ENCODE peak calls at places on chromosomes 5 and 9, in eight cellular contexts. One of them, this sample, is unnamed. For H3K36me3 and H3K4me1, the result is how much of the 10 kb centered on the place peaks cover.

GRCh38 chr5:60722416-60722815 is 22.4 kb upstream of the DEPDC1B start:
- DNase-seq in esophagus muscularis mucosa: no peak
- DNase-seq in SK-N-SH: no peak
- DNase-seq in sigmoid colon: no peak
- DNase-seq in H1: no peak
- DNase-seq in suprapubic skin: no peak
- DNase-seq in tibial nerve: no peak
- DNase-seq in K562: no peak
- DNase-seq in this sample: no peak

GRCh38 chr9:85741112-85741874 is 461 bp downstream of the AGTPBP1 start:
- DNase-seq in tibial nerve: peak
- DNase-seq in suprapubic skin: peak
- DNase-seq in H1: no peak
- DNase-seq in sigmoid colon: peak
- DNase-seq in K562: peak
- DNase-seq in esophagus muscularis mucosa: no peak
- DNase-seq in SK-N-SH: peak
- DNase-seq in this sample: no peak

GRCh38 chr5:80834710-80835109 is 125.5 kb upstream of the RASGRF2 start:
- DNase-seq in suprapubic skin: no peak
- DNase-seq in K562: no peak
- DNase-seq in H1: no peak
- DNase-seq in esophagus muscularis mucosa: no peak
- DNase-seq in tibial nerve: no peak
- DNase-seq in SK-N-SH: no peak
- DNase-seq in sigmoid colon: no peak
- DNase-seq in this sample: no peak

GRCh38 chr5:16505904-16506303 is 40.3 kb upstream of the ZNF622 start:
- DNase-seq in H1: no peak
- DNase-seq in SK-N-SH: no peak
- DNase-seq in sigmoid colon: no peak
- DNase-seq in tibial nerve: no peak
- DNase-seq in suprapubic skin: no peak
- DNase-seq in K562: no peak
- DNase-seq in esophagus muscularis mucosa: no peak
- DNase-seq in this sample: no peak

GRCh38 chr9:17571825-17572224 is 7.0 kb upstream of the SH3GL2 start:
- DNase-seq in sigmoid colon: no peak
- DNase-seq in esophagus muscularis mucosa: no peak
- DNase-seq in tibial nerve: no peak
- DNase-seq in SK-N-SH: no peak
- DNase-seq in suprapubic skin: no peak
- DNase-seq in K562: no peak
- DNase-seq in H1: no peak
- DNase-seq in this sample: no peak

GRCh38 chr5:41875121-41875520 is 4.9 kb upstream of the OXCT1 start:
- DNase-seq in esophagus muscularis mucosa: no peak
- DNase-seq in tibial nerve: no peak
- DNase-seq in sigmoid colon: no peak
- DNase-seq in SK-N-SH: no peak
- DNase-seq in suprapubic skin: no peak
- DNase-seq in K562: no peak
- DNase-seq in H1: no peak
- DNase-seq in this sample: no peak

GRCh38 chr5:132176987-132177386 is 50.7 kb downstream of the P4HA2 start:
- DNase-seq in suprapubic skin: no peak
- DNase-seq in sigmoid colon: no peak
- DNase-seq in tibial nerve: no peak
- DNase-seq in esophagus muscularis mucosa: no peak
- DNase-seq in SK-N-SH: no peak
- DNase-seq in K562: no peak
- DNase-seq in H1: no peak
- DNase-seq in this sample: no peak

GRCh38 chr5:21807953-21808352 is 1045.2 kb downstream of the CDH12 start:
- DNase-seq in H1: no peak
- DNase-seq in suprapubic skin: no peak
- DNase-seq in esophagus muscularis mucosa: no peak
- DNase-seq in tibial nerve: no peak
- DNase-seq in sigmoid colon: no peak
- DNase-seq in K562: no peak
- DNase-seq in SK-N-SH: no peak
- DNase-seq in this sample: no peak

GRCh38 chr5:41790038-41790776 is 80.0 kb downstream of the OXCT1 start:
- DNase-seq in SK-N-SH: peak
- DNase-seq in K562: no peak
- DNase-seq in tibial nerve: no peak
- DNase-seq in sigmoid colon: no peak
- DNase-seq in H1: no peak
- DNase-seq in suprapubic skin: no peak
- DNase-seq in esophagus muscularis mucosa: no peak
- DNase-seq in this sample: no peak

GRCh38 chr5:179766021-179766725 is 27.6 kb upstream of the LTC4S start:
- DNase-seq in suprapubic skin: no peak
- DNase-seq in tibial nerve: no peak
- DNase-seq in SK-N-SH: peak
- DNase-seq in sigmoid colon: no peak
- DNase-seq in H1: no peak
- DNase-seq in esophagus muscularis mucosa: no peak
- DNase-seq in K562: peak
- DNase-seq in this sample: no peak

GRCh38 chr9:89791754-89792153 is 186.9 kb downstream of the GADD45G start:
- DNase-seq in suprapubic skin: peak
- DNase-seq in K562: no peak
- DNase-seq in esophagus muscularis mucosa: no peak
- DNase-seq in tibial nerve: no peak
- DNase-seq in sigmoid colon: no peak
- DNase-seq in SK-N-SH: no peak
- DNase-seq in H1: no peak
- DNase-seq in this sample: no peak

GRCh38 chr9:33852216-33852826 is 35.4 kb downstream of the UBE2R2 start:
- DNase-seq in suprapubic skin: peak
- DNase-seq in esophagus muscularis mucosa: no peak
- DNase-seq in K562: no peak
- DNase-seq in sigmoid colon: peak
- DNase-seq in H1: peak
- DNase-seq in tibial nerve: peak
- DNase-seq in SK-N-SH: peak
- DNase-seq in this sample: no peak

GRCh38 chr5:147750065-147750464 is 32.5 kb downstream of the JAKMIP2 start:
- DNase-seq in tibial nerve: no peak
- DNase-seq in SK-N-SH: no peak
- DNase-seq in K562: no peak
- DNase-seq in esophagus muscularis mucosa: no peak
- DNase-seq in suprapubic skin: no peak
- DNase-seq in sigmoid colon: no peak
- DNase-seq in H1: peak
- DNase-seq in this sample: no peak

GRCh38 chr9:89603629-89604462 is 966 bp upstream of the GADD45G start:
- DNase-seq in esophagus muscularis mucosa: no peak
- DNase-seq in suprapubic skin: peak
- DNase-seq in SK-N-SH: peak
- DNase-seq in K562: peak
- DNase-seq in tibial nerve: peak
- DNase-seq in H1: peak
- DNase-seq in sigmoid colon: peak
- DNase-seq in this sample: peak

GRCh38 chr5:140635291-140636257 is 2.6 kb upstream of the CD14 start:
- DNase-seq in H1: no peak
- DNase-seq in SK-N-SH: no peak
- DNase-seq in K562: no peak
- DNase-seq in suprapubic skin: no peak
- DNase-seq in tibial nerve: no peak
- DNase-seq in esophagus muscularis mucosa: no peak
- DNase-seq in sigmoid colon: no peak
- DNase-seq in this sample: no peak

GRCh38 chr5:178247481-178248456 is 15.2 kb upstream of the PHYKPL start:
- DNase-seq in K562: no peak
- DNase-seq in tibial nerve: no peak
- DNase-seq in SK-N-SH: peak
- DNase-seq in suprapubic skin: no peak
- DNase-seq in sigmoid colon: no peak
- DNase-seq in esophagus muscularis mucosa: no peak
- DNase-seq in H1: no peak
- DNase-seq in this sample: no peak

GRCh38 chr9:129367287-129367686 is 189.2 kb upstream of the IER5L start:
- DNase-seq in tibial nerve: no peak
- DNase-seq in esophagus muscularis mucosa: no peak
- DNase-seq in H1: no peak
- DNase-seq in SK-N-SH: no peak
- DNase-seq in sigmoid colon: no peak
- DNase-seq in suprapubic skin: peak
- DNase-seq in K562: no peak
- DNase-seq in this sample: no peak

DNA sequence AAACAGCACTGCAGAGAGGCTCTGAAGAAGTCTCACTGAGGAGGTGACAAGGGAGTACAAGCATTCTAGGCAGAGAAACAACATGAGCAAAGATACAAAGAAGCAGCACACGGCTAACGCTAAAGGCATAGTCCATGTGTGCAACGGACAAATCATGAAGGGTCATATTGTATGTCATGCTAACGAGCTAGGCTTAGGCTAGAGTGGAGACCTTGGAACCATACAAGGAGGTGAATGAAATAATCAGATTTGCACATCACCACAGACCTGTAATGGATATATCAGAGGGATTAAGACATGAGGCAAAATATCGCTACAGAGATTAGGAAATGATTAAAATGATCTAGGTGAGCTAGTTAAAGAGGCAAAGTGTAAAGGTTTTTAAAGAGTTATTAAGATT is 145.6 kb downstream of the NFIB start:
- DNase-seq in tibial nerve: no peak
- DNase-seq in SK-N-SH: no peak
- DNase-seq in H1: no peak
- DNase-seq in esophagus muscularis mucosa: no peak
- DNase-seq in sigmoid colon: no peak
- DNase-seq in K562: no peak
- DNase-seq in suprapubic skin: no peak
- DNase-seq in this sample: no peak
- TF ChIP-seq EP300 in tibial nerve: no peak
- TF ChIP-seq EP300 in SK-N-SH: no peak
- TF ChIP-seq EP300 in H1: no peak
- TF ChIP-seq EP300 in esophagus muscularis mucosa: no peak
- TF ChIP-seq EP300 in sigmoid colon: no peak
- TF ChIP-seq EP300 in K562: no peak
- TF ChIP-seq EP300 in suprapubic skin: no peak
- TF ChIP-seq EP300 in this sample: no peak

GRCh38 chr5:87385794-87386193 is 26.9 kb downstream of the CCNH start:
- DNase-seq in SK-N-SH: no peak
- DNase-seq in K562: no peak
- DNase-seq in H1: no peak
- DNase-seq in tibial nerve: no peak
- DNase-seq in esophagus muscularis mucosa: no peak
- DNase-seq in suprapubic skin: no peak
- DNase-seq in sigmoid colon: no peak
- DNase-seq in this sample: no peak

GRCh38 chr5:87382224-87382623 is 30.5 kb downstream of the CCNH start:
- DNase-seq in tibial nerve: no peak
- DNase-seq in SK-N-SH: no peak
- DNase-seq in esophagus muscularis mucosa: no peak
- DNase-seq in H1: no peak
- DNase-seq in sigmoid colon: no peak
- DNase-seq in K562: no peak
- DNase-seq in suprapubic skin: no peak
- DNase-seq in this sample: no peak

GRCh38 chr5:87388129-87388528 is 24.6 kb downstream of the CCNH start:
- DNase-seq in sigmoid colon: no peak
- DNase-seq in K562: no peak
- DNase-seq in H1: no peak
- DNase-seq in esophagus muscularis mucosa: no peak
- DNase-seq in tibial nerve: no peak
- DNase-seq in SK-N-SH: no peak
- DNase-seq in suprapubic skin: no peak
- DNase-seq in this sample: no peak

DNA sequence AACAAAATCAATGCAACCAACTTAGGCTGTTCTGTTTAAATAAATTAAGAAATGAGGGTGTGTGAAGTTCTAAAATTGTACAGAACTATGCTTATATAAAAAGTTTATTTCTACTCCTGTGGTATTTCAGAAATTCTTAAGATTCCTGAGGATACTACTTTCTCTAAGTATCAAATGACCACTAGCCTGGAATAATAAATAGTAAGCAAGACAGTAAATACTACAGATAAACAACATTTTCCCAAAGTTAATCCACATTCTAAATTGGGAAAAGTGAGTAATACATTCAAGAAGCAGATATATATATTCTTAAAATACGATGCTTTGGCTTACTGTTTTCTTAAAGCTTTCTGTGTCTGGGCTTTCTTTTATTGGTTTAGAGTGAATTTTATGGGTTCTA is 29.5 kb downstream of the CCNH start:
- DNase-seq in SK-N-SH: no peak
- DNase-seq in sigmoid colon: no peak
- DNase-seq in tibial nerve: no peak
- DNase-seq in K562: no peak
- DNase-seq in suprapubic skin: no peak
- DNase-seq in H1: no peak
- DNase-seq in esophagus muscularis mucosa: no peak
- DNase-seq in this sample: no peak
- H3K36me3 ChIP-seq in SK-N-SH: half or more
- H3K36me3 ChIP-seq in sigmoid colon: under half
- H3K36me3 ChIP-seq in tibial nerve: under half
- H3K36me3 ChIP-seq in K562: half or more
- H3K36me3 ChIP-seq in suprapubic skin: half or more
- H3K36me3 ChIP-seq in H1: under half
- H3K36me3 ChIP-seq in esophagus muscularis mucosa: half or more
- H3K36me3 ChIP-seq in this sample: under half

GRCh38 chr5:50967388-50968039 is 301.1 kb downstream of the PARP8 start:
- DNase-seq in H1: no peak
- DNase-seq in K562: no peak
- DNase-seq in sigmoid colon: no peak
- DNase-seq in suprapubic skin: no peak
- DNase-seq in tibial nerve: no peak
- DNase-seq in SK-N-SH: peak
- DNase-seq in esophagus muscularis mucosa: no peak
- DNase-seq in this sample: no peak
- H3K4me1 ChIP-seq in H1: under half
- H3K4me1 ChIP-seq in K562: under half
- H3K4me1 ChIP-seq in sigmoid colon: under half
- H3K4me1 ChIP-seq in suprapubic skin: half or more
- H3K4me1 ChIP-seq in tibial nerve: under half
- H3K4me1 ChIP-seq in SK-N-SH: under half
- H3K4me1 ChIP-seq in esophagus muscularis mucosa: half or more
- H3K4me1 ChIP-seq in this sample: under half

GRCh38 chr5:118952992-118953651 is 35.2 kb downstream of the DTWD2 start:
- DNase-seq in K562: no peak
- DNase-seq in esophagus muscularis mucosa: no peak
- DNase-seq in SK-N-SH: no peak
- DNase-seq in sigmoid colon: no peak
- DNase-seq in H1: peak
- DNase-seq in tibial nerve: no peak
- DNase-seq in suprapubic skin: no peak
- DNase-seq in this sample: no peak

GRCh38 chr5:118960557-118960956 is 27.8 kb downstream of the DTWD2 start:
- DNase-seq in tibial nerve: no peak
- DNase-seq in suprapubic skin: no peak
- DNase-seq in SK-N-SH: no peak
- DNase-seq in esophagus muscularis mucosa: no peak
- DNase-seq in K562: no peak
- DNase-seq in sigmoid colon: no peak
- DNase-seq in H1: no peak
- DNase-seq in this sample: no peak

GRCh38 chr5:118953652-118954005 is 34.7 kb downstream of the DTWD2 start:
- DNase-seq in sigmoid colon: no peak
- DNase-seq in K562: no peak
- DNase-seq in esophagus muscularis mucosa: no peak
- DNase-seq in suprapubic skin: no peak
- DNase-seq in tibial nerve: no peak
- DNase-seq in SK-N-SH: no peak
- DNase-seq in H1: no peak
- DNase-seq in this sample: no peak

GRCh38 chr5:118956727-118957126 is 31.6 kb downstream of the DTWD2 start:
- DNase-seq in K562: no peak
- DNase-seq in sigmoid colon: no peak
- DNase-seq in H1: no peak
- DNase-seq in suprapubic skin: no peak
- DNase-seq in esophagus muscularis mucosa: no peak
- DNase-seq in SK-N-SH: peak
- DNase-seq in tibial nerve: no peak
- DNase-seq in this sample: no peak
- TF ChIP-seq EP300 in K562: no peak
- TF ChIP-seq EP300 in sigmoid colon: no peak
- TF ChIP-seq EP300 in H1: no peak
- TF ChIP-seq EP300 in suprapubic skin: no peak
- TF ChIP-seq EP300 in esophagus muscularis mucosa: no peak
- TF ChIP-seq EP300 in SK-N-SH: no peak
- TF ChIP-seq EP300 in tibial nerve: no peak
- TF ChIP-seq EP300 in this sample: no peak

This sample was measured in ovary.